ENCODE peak calls at places on chromosomes 12 and 14, in seven cellular contexts. P is right lobe of liver, S is testis, X is esophagus muscularis mucosa, R is uterus, Z is esophagus squamous epithelium, M is stomach. V is an unnamed sample.
A peak's percentile ranks its signal among the peaks of the same experiment; 100 is the strongest.

GRCh38 chr14:103186241-103186835 is 63.1 kb downstream of the TNFAIP2 start:
- DNase-seq in P (no peak), S (no peak), X (no peak), R (no peak), Z (no peak), M (no peak), V (no peak)

GRCh38 chr12:127681151-127681754 is 585.7 kb upstream of the TMEM132C start:
- DNase-seq in P (no peak), S (no peak), X (peak; percentile 80), R (no peak), Z (no peak), M (no peak), V (no peak)

GRCh38 chr14:29489911-29490310 is 437.7 kb downstream of the PRKD1 start:
- DNase-seq in P (no peak), S (no peak), X (no peak), R (no peak), Z (no peak), M (no peak), V (no peak)

GRCh38 chr12:27732281-27732680 is 21.6 kb downstream of the MRPS35 start:
- DNase-seq in P (peak; percentile 63), S (peak; percentile 49), X (no peak), R (no peak), Z (no peak), M (peak; percentile 32), V (no peak)

GRCh38 chr12:70451528-70451927 is 85.4 kb downstream of the KCNMB4 start:
- DNase-seq in P (no peak), S (no peak), X (no peak), R (no peak), Z (no peak), M (no peak), V (no peak)

GRCh38 chr12:104321949-104322348 is 18.4 kb downstream of the EID3 start:
- DNase-seq in P (no peak), S (no peak), X (no peak), R (no peak), Z (no peak), M (no peak), V (no peak)

GRCh38 chr14:33618361-33619095 is 332.3 kb downstream of the EGLN3 start:
- DNase-seq in P (no peak), S (no peak), X (no peak), R (no peak), Z (no peak), M (no peak), V (no peak)

GRCh38 chr14:52949711-52950409 is 990 bp downstream of the FERMT2 start:
- DNase-seq in P (no peak), S (peak; percentile 43), X (no peak), R (no peak), Z (no peak), M (no peak), V (peak; percentile 38)

GRCh38 chr14:76729953-76730505 is 31.2 kb upstream of the VASH1 start:
- DNase-seq in P (no peak), S (no peak), X (no peak), R (no peak), Z (no peak), M (no peak), V (no peak)

GRCh38 chr12:99097170-99097569 is 452.1 kb downstream of the APAF1 start:
- DNase-seq in P (no peak), S (no peak), X (no peak), R (no peak), Z (no peak), M (no peak), V (no peak)

GRCh38 chr12:124504273-124505000 is 63.0 kb downstream of the NCOR2 start:
- DNase-seq in P (no peak), S (no peak), X (no peak), R (peak; percentile 76), Z (no peak), M (no peak), V (no peak)

GRCh38 chr14:53509227-53509822 is 356.2 kb upstream of the DDHD1 start:
- DNase-seq in P (no peak), S (peak; percentile 33), X (no peak), R (peak; percentile 77), Z (no peak), M (no peak), V (no peak)

GRCh38 chr14:46136456-46136855 is 515.1 kb downstream of the RPL10L start:
- DNase-seq in P (no peak), S (no peak), X (no peak), R (no peak), Z (no peak), M (no peak), V (no peak)

GRCh38 chr12:104958009-104958945 is at the start of gene SLC41A2:
- DNase-seq in P (peak; percentile 93), S (peak; percentile 86), X (peak; percentile 93), R (peak; percentile 81), Z (peak; percentile 23), M (peak; percentile 88), V (peak; percentile 90)

GRCh38 chr12:77401480-77402105 is 336.2 kb upstream of the E2F7 start:
- DNase-seq in P (no peak), S (no peak), X (no peak), R (no peak), Z (no peak), M (no peak), V (no peak)

GRCh38 chr12:55715169-55715764 is 579 bp upstream of the BLOC1S1 start:
- DNase-seq in P (no peak), S (no peak), X (no peak), R (no peak), Z (no peak), M (no peak), V (no peak)

DNA sequence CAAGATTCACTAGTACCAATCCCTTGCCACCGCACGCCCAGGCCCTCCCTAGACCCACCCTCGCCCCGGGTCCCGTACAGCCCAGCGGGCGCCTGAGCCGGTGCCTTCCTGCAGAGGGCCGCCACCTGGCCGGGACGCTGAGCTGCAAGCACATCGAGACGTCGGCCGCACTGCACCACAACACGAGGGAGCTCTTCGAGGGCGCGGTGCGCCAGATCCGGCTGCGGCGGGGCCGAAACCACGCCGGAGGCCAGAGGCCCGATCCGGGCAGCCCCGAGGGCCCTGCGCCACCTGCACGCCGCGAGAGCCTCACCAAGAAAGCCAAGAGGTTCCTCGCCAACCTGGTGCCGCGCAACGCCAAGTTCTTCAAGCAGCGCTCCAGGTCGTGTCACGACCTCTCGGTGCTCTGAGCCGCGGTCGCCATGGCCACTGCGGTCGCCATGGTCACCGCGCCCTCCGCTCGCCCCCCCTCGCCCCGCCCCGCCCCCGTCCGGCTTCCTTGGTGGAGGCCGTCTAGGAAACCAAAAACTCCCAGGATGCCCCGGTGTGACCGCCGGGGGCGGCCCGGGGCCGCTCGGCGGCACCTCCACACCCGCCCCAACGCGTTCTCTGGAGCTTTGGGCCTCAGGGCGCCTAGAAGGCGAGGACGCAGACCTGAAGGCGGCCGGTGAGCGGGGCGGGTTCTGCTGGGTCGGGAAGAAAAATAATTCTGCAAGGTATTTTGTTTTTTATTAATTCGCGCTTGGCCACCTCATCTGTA is 3.7 kb downstream of the REM2 start:
- DNase-seq in P (no peak), S (peak; percentile 84), X (no peak), R (peak; percentile 80), Z (no peak), M (peak; percentile 85), V (no peak)
- TF ChIP-seq POLR2A in P (no peak), S (no peak), X (no peak), R (no peak), Z (peak; percentile 37), M (no peak), V (no peak)

GRCh38 chr14:69191340-69192111 is at the start of gene EXD2:
- DNase-seq in P (peak; percentile 90), S (peak; percentile 94), X (peak; percentile 94), R (peak; percentile 86), Z (peak; percentile 36), M (peak; percentile 93), V (peak; percentile 69)
- TF ChIP-seq POLR2A in P (peak; percentile 54), S (no peak), X (no peak), R (no peak), Z (peak; percentile 43), M (no peak), V (peak; percentile 19)

DNA sequence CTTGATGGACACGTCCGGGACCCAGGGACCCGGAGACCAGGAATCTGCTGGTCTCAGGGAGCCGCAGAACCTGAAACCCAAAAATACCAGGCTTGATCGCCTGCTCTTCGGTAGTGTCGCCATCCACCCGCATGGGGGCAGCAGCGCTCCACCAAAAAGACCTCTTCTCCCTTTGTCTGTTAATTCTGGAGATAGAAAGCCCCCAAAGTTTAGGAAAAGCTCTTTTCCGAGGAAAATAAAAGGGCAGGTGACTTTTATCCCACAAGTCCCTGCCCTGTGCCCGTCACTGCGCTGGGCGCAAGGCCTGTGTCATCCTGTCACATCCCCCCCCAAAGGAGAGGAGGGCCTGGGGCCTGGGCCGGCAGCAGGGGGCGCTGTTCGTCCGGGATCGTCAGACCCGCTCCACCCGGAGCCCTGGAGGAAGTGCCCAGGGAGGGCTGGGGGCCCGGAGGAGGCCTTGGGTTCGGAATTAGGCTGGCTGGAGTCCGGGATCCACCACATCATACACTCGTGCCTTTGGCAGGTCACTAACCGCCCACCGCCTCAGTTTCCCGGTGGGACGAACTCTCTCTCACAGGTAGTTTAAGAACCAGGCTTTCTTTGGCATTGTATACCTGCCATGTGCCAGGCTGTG is 31.9 kb downstream of the DAD1 start:
- DNase-seq in P (peak; percentile 88), S (peak; percentile 83), X (no peak), R (peak; percentile 85), Z (no peak), M (peak; percentile 85), V (peak; percentile 63)
- TF ChIP-seq POLR2A in P (no peak), S (no peak), X (peak; percentile 6), R (no peak), Z (no peak), M (no peak), V (no peak)

GRCh38 chr14:60164404-60164716 is 838 bp downstream of the DHRS7 start:
- DNase-seq in P (no peak), S (no peak), X (no peak), R (no peak), Z (no peak), M (no peak), V (no peak)

GRCh38 chr14:60163741-60164140 is 1.5 kb downstream of the DHRS7 start:
- DNase-seq in P (no peak), S (no peak), X (no peak), R (no peak), Z (no peak), M (no peak), V (no peak)

GRCh38 chr14:60165547-60165876 is 314 bp upstream of the DHRS7 start:
- DNase-seq in P (no peak), S (no peak), X (no peak), R (no peak), Z (no peak), M (no peak), V (no peak)

GRCh38 chr14:60166144-60166543 is 946 bp upstream of the DHRS7 start:
- DNase-seq in P (no peak), S (peak; percentile 37), X (no peak), R (no peak), Z (no peak), M (no peak), V (no peak)

DNA sequence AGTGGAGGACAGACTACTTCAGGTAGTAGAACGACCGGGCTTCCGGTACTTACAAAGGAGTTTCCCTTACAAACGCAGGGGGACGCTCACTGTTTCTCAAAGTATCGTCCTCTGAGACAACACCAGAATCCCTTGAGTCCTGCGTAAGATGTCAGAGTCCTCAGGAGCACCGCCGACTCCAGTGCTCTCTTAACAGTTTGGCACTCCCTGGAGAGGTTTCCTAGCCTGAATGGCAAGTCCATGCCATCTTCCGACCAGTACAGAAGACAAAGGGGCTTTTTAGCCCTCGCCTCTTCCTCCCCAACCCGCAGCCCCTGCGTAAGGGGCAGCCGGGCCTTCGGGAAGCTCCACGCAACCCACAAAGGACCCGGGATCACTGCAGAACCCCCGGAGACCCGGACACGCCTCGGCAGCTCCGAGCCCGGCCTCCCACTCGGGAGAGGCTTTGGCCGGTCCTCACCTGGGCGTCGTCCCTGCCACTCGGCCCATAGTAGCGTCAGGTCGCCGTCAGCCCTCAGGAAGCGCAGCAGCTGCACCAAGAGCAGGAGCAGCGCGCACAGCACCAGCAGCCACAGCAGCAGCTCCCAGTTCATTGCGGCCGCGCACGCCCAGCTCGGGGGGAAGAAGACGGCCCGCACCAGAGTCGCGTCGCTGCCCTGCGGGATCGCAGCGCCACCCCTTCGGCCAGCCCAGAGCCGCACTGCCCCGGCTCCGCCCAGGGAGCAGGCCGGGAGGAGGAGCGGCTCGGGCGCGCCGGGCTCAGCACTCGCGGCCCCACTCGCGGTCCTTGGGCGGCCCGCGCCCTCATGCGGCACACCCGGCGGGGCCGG is at the start of gene DHRS7:
- DNase-seq in P (peak; percentile 94), S (peak; percentile 85), X (peak; percentile 94), R (peak; percentile 80), Z (no peak), M (peak; percentile 85), V (peak; percentile 56)
- TF ChIP-seq POLR2A in P (peak; percentile 83), S (no peak), X (peak; percentile 62), R (peak; percentile 52), Z (peak; percentile 71), M (no peak), V (peak; percentile 59)

V was measured in H54.